ENCODE peak calls at places on chromosome 10, in ten cellular contexts. Z is left ventricle myocardium inferior; I is T follicular helper cell; L is GM12892; C is stimulated activated naive CD8-positive, alpha-beta T cell treated with anti-CD3 and anti-CD28 coated beads, Interleukin-15, Interleukin-2, amounts not matched to agents 100 U/mL and 50 U/mL, for 24 hours; W is dorsolateral prefrontal cortex; K is pons; Y is NCI-H1436; U is retina; M is NCI-H524. B is an unnamed sample.

GRCh38 chr10:98244586-98244985 is 23.4 kb downstream of the LOXL4 start:
- DNase-seq in Z (no peak), I (no peak), L (no peak), Y (no peak), U (no peak), C (no peak), M (no peak), K (no peak), W (no peak), B (no peak)

GRCh38 chr10:44125879-44126675 is 258.8 kb downstream of the CXCL12 start:
- DNase-seq in I (no peak), W (no peak), C (no peak), L (no peak), Y (no peak), U (no peak), M (no peak), K (no peak), Z (no peak), B (no peak)

GRCh38 chr10:93180402-93181040 is 106.8 kb downstream of the CYP26A1 start:
- DNase-seq in L (no peak), C (no peak), Z (peak; percentile 23), K (no peak), Y (no peak), M (no peak), W (no peak), U (no peak), I (no peak), B (no peak)

GRCh38 chr10:89471110-89471814 is 56.9 kb downstream of the IFIT5 start:
- DNase-seq in C (no peak), Y (no peak), I (no peak), Z (no peak), U (no peak), W (no peak), K (no peak), M (no peak), L (no peak), B (no peak)

GRCh38 chr10:72011976-72012512 is 47.8 kb downstream of the CHST3 start:
- DNase-seq in I (no peak), M (no peak), Y (no peak), Z (no peak), L (no peak), W (no peak), U (no peak), K (no peak), C (no peak), B (no peak)

GRCh38 chr10:63720072-63720537 is 198.9 kb downstream of the REEP3 start:
- DNase-seq in K (peak; percentile 67), Z (no peak), Y (peak; percentile 73), W (no peak), C (peak; percentile 40), I (peak; percentile 36), M (no peak), L (no peak), U (peak; percentile 59), B (peak; percentile 28)

GRCh38 chr10:71799785-71800453 is 26.6 kb upstream of the VSIR start:
- DNase-seq in Z (no peak), Y (no peak), M (no peak), C (no peak), I (no peak), L (no peak), U (no peak), K (no peak), W (no peak), B (no peak)

GRCh38 chr10:33052915-33053810 is 95.1 kb upstream of the ITGB1 start:
- DNase-seq in W (no peak), Y (no peak), C (no peak), K (no peak), L (no peak), Z (no peak), M (no peak), I (no peak), U (no peak), B (no peak)

GRCh38 chr10:88293651-88294230 is 289.4 kb downstream of the RNLS start:
- DNase-seq in M (no peak), K (no peak), Z (no peak), L (no peak), U (no peak), I (no peak), Y (no peak), C (no peak), W (no peak), B (no peak)

GRCh38 chr10:13105184-13105583 is 5.2 kb downstream of the OPTN start:
- DNase-seq in Y (no peak), I (no peak), Z (no peak), L (no peak), M (no peak), K (no peak), W (no peak), C (no peak), U (no peak), B (no peak)

GRCh38 chr10:112124859-112125258 is 58.7 kb downstream of the GPAM start:
- DNase-seq in K (no peak), W (no peak), C (no peak), M (no peak), I (no peak), Z (no peak), Y (no peak), L (no peak), U (no peak), B (no peak)

GRCh38 chr10:11851910-11852309 is 28.8 kb downstream of the PROSER2 start:
- DNase-seq in W (no peak), Z (no peak), K (no peak), I (no peak), Y (no peak), C (no peak), M (no peak), L (no peak), U (no peak), B (no peak)

GRCh38 chr10:73865459-73866442 is 8.6 kb downstream of the CAMK2G start:
- DNase-seq in Y (no peak), K (no peak), C (peak; percentile 67), L (peak; percentile 75), I (peak; percentile 29), W (no peak), Z (peak; percentile 57), M (no peak), U (no peak), B (peak; percentile 71)

GRCh38 chr10:6011558-6011957 is 34.2 kb upstream of the IL15RA start:
- DNase-seq in I (no peak), C (no peak), L (no peak), Y (no peak), M (no peak), K (no peak), Z (no peak), U (no peak), W (no peak), B (no peak)

GRCh38 chr10:112758961-112759360 is 191.1 kb upstream of the TCF7L2 start:
- DNase-seq in I (no peak), Y (no peak), W (no peak), K (no peak), U (no peak), L (no peak), Z (no peak), M (no peak), C (no peak), B (no peak)

GRCh38 chr10:24983946-24984345 is 31.5 kb upstream of the PRTFDC1 start:
- DNase-seq in Z (no peak), M (no peak), W (no peak), I (no peak), C (no peak), K (no peak), Y (no peak), L (no peak), U (no peak), B (no peak)

GRCh38 chr10:70626056-70626455 is 23.5 kb upstream of the PRF1 start:
- DNase-seq in M (no peak), C (no peak), Z (no peak), W (no peak), K (no peak), U (no peak), Y (no peak), L (no peak), I (no peak), B (no peak)

GRCh38 chr10:131448883-131449282 is 137.4 kb upstream of the TCERG1L start:
- DNase-seq in Z (no peak), I (no peak), W (no peak), C (no peak), M (no peak), K (no peak), U (no peak), Y (no peak), L (no peak), B (no peak)

GRCh38 chr10:50279489-50279888 is 28.2 kb upstream of the ASAH2 start:
- DNase-seq in L (no peak), W (no peak), U (no peak), Z (no peak), K (no peak), I (no peak), M (no peak), Y (no peak), C (no peak), B (no peak)

GRCh38 chr10:128018236-128018635 is 108.0 kb downstream of the MKI67 start:
- DNase-seq in I (no peak), C (no peak), Z (no peak), K (no peak), W (no peak), Y (no peak), L (no peak), U (no peak), M (no peak), B (no peak)

GRCh38 chr10:69146756-69147155 is 22.8 kb downstream of the VPS26A start:
- DNase-seq in C (no peak), M (no peak), K (no peak), L (no peak), Z (no peak), Y (no peak), I (no peak), W (no peak), U (no peak), B (no peak)

GRCh38 chr10:86798030-86798429 is 41.6 kb downstream of the BMPR1A start:
- DNase-seq in U (no peak), I (no peak), W (no peak), M (no peak), C (no peak), Z (no peak), Y (no peak), L (no peak), K (no peak), B (no peak)

GRCh38 chr10:22720667-22721066 is 6.3 kb upstream of the PIP4K2A start:
- DNase-seq in W (no peak), Z (no peak), M (no peak), Y (no peak), C (no peak), I (no peak), U (no peak), K (no peak), L (no peak), B (no peak)